ENCODE peak calls at places on chromosomes 16 and 17, in seven cellular contexts. One of them, this sample, is unnamed.

GRCh38 chr17:17018021-17018441 is 24.2 kb upstream of the MPRIP start:
- DNase-seq in left ventricle myocardium inferior: no peak
- DNase-seq in body of pancreas: peak; percentile 17
- DNase-seq in GM23338: no peak
- DNase-seq in SJSA1: no peak
- DNase-seq in right atrium auricular region: no peak
- DNase-seq in stomach: no peak
- DNase-seq in this sample: no peak

GRCh38 chr17:5871666-5872065 is 198.5 kb upstream of the WSCD1 start:
- DNase-seq in left ventricle myocardium inferior: no peak
- DNase-seq in body of pancreas: no peak
- DNase-seq in GM23338: no peak
- DNase-seq in SJSA1: no peak
- DNase-seq in right atrium auricular region: no peak
- DNase-seq in stomach: no peak
- DNase-seq in this sample: no peak

GRCh38 chr17:40485851-40486512 is 15.4 kb downstream of the TNS4 start:
- DNase-seq in left ventricle myocardium inferior: no peak
- DNase-seq in body of pancreas: no peak
- DNase-seq in GM23338: no peak
- DNase-seq in SJSA1: peak; percentile 95
- DNase-seq in right atrium auricular region: peak; percentile 85
- DNase-seq in stomach: no peak
- DNase-seq in this sample: no peak

GRCh38 chr16:86809458-86809955 is 231.2 kb downstream of the FOXL1 start:
- DNase-seq in left ventricle myocardium inferior: no peak
- DNase-seq in body of pancreas: no peak
- DNase-seq in GM23338: peak; percentile 23
- DNase-seq in SJSA1: peak; percentile 88
- DNase-seq in right atrium auricular region: no peak
- DNase-seq in stomach: no peak
- DNase-seq in this sample: no peak

GRCh38 chr16:88331989-88332920 is 50.5 kb upstream of the ZNF469 start:
- DNase-seq in left ventricle myocardium inferior: no peak
- DNase-seq in body of pancreas: peak; percentile 47
- DNase-seq in GM23338: no peak
- DNase-seq in SJSA1: peak; percentile 99
- DNase-seq in right atrium auricular region: peak; percentile 79
- DNase-seq in stomach: peak; percentile 49
- DNase-seq in this sample: no peak

GRCh38 chr17:82592751-82593589 is 55.3 kb downstream of the WDR45B start:
- DNase-seq in left ventricle myocardium inferior: peak; percentile 54
- DNase-seq in body of pancreas: peak; percentile 81
- DNase-seq in GM23338: peak; percentile 88
- DNase-seq in SJSA1: peak; percentile 82
- DNase-seq in right atrium auricular region: peak; percentile 81
- DNase-seq in stomach: peak; percentile 82
- DNase-seq in this sample: peak; percentile 82

GRCh38 chr17:83035722-83036121 is 43.7 kb upstream of the METRNL start:
- DNase-seq in left ventricle myocardium inferior: no peak
- DNase-seq in body of pancreas: no peak
- DNase-seq in GM23338: no peak
- DNase-seq in SJSA1: no peak
- DNase-seq in right atrium auricular region: no peak
- DNase-seq in stomach: no peak
- DNase-seq in this sample: peak; percentile 13

GRCh38 chr17:1511290-1511689 is 5.1 kb downstream of the INPP5K start:
- DNase-seq in left ventricle myocardium inferior: peak; percentile 56
- DNase-seq in body of pancreas: no peak
- DNase-seq in GM23338: no peak
- DNase-seq in SJSA1: no peak
- DNase-seq in right atrium auricular region: no peak
- DNase-seq in stomach: no peak
- DNase-seq in this sample: no peak

GRCh38 chr16:85225721-85226120 is 113.4 kb upstream of the CIBAR2 start:
- DNase-seq in left ventricle myocardium inferior: no peak
- DNase-seq in body of pancreas: no peak
- DNase-seq in GM23338: no peak
- DNase-seq in SJSA1: no peak
- DNase-seq in right atrium auricular region: no peak
- DNase-seq in stomach: no peak
- DNase-seq in this sample: no peak

GRCh38 chr16:53904533-53904932 is 200.6 kb downstream of the FTO start:
- DNase-seq in left ventricle myocardium inferior: no peak
- DNase-seq in body of pancreas: no peak
- DNase-seq in GM23338: no peak
- DNase-seq in SJSA1: no peak
- DNase-seq in right atrium auricular region: no peak
- DNase-seq in stomach: no peak
- DNase-seq in this sample: no peak

GRCh38 chr16:27237229-27238015 is 31.1 kb downstream of the NSMCE1 start:
- DNase-seq in left ventricle myocardium inferior: no peak
- DNase-seq in body of pancreas: no peak
- DNase-seq in GM23338: peak; percentile 23
- DNase-seq in SJSA1: no peak
- DNase-seq in right atrium auricular region: no peak
- DNase-seq in stomach: peak; percentile 42
- DNase-seq in this sample: peak; percentile 50

GRCh38 chr17:58965221-58965620 is 141.5 kb downstream of the TRIM37 start:
- DNase-seq in left ventricle myocardium inferior: no peak
- DNase-seq in body of pancreas: no peak
- DNase-seq in GM23338: no peak
- DNase-seq in SJSA1: no peak
- DNase-seq in right atrium auricular region: no peak
- DNase-seq in stomach: no peak
- DNase-seq in this sample: no peak

GRCh38 chr16:74991593-74992403 is 6.9 kb upstream of the WDR59 start:
- DNase-seq in left ventricle myocardium inferior: no peak
- DNase-seq in body of pancreas: peak; percentile 32
- DNase-seq in GM23338: no peak
- DNase-seq in SJSA1: no peak
- DNase-seq in right atrium auricular region: no peak
- DNase-seq in stomach: no peak
- DNase-seq in this sample: peak; percentile 36

GRCh38 chr16:81003610-81004460 is 2.9 kb downstream of the CMC2 start:
- DNase-seq in left ventricle myocardium inferior: no peak
- DNase-seq in body of pancreas: no peak
- DNase-seq in GM23338: no peak
- DNase-seq in SJSA1: peak; percentile 6
- DNase-seq in right atrium auricular region: no peak
- DNase-seq in stomach: no peak
- DNase-seq in this sample: no peak

GRCh38 chr16:85535352-85536072 is 77.6 kb upstream of the GSE1 start:
- DNase-seq in left ventricle myocardium inferior: no peak
- DNase-seq in body of pancreas: peak; percentile 62
- DNase-seq in GM23338: no peak
- DNase-seq in SJSA1: no peak
- DNase-seq in right atrium auricular region: no peak
- DNase-seq in stomach: peak; percentile 42
- DNase-seq in this sample: peak; percentile 49

GRCh38 chr17:21250719-21251305 is 2.4 kb downstream of the NATD1 start:
- DNase-seq in left ventricle myocardium inferior: no peak
- DNase-seq in body of pancreas: no peak
- DNase-seq in GM23338: no peak
- DNase-seq in SJSA1: no peak
- DNase-seq in right atrium auricular region: no peak
- DNase-seq in stomach: no peak
- DNase-seq in this sample: no peak

GRCh38 chr16:86494565-86495356 is 15.6 kb upstream of the FOXF1 start:
- DNase-seq in left ventricle myocardium inferior: no peak
- DNase-seq in body of pancreas: no peak
- DNase-seq in GM23338: peak; percentile 54
- DNase-seq in SJSA1: no peak
- DNase-seq in right atrium auricular region: no peak
- DNase-seq in stomach: no peak
- DNase-seq in this sample: peak; percentile 82

GRCh38 chr16:49484454-49484853 is 110.8 kb downstream of the C16orf78 start:
- DNase-seq in left ventricle myocardium inferior: peak; percentile 76
- DNase-seq in body of pancreas: peak; percentile 80
- DNase-seq in GM23338: peak; percentile 87
- DNase-seq in SJSA1: no peak
- DNase-seq in right atrium auricular region: peak; percentile 85
- DNase-seq in stomach: peak; percentile 56
- DNase-seq in this sample: peak; percentile 99

GRCh38 chr17:50303051-50303450 is 28.8 kb downstream of the TMEM92 start:
- DNase-seq in left ventricle myocardium inferior: no peak
- DNase-seq in body of pancreas: no peak
- DNase-seq in GM23338: no peak
- DNase-seq in SJSA1: no peak
- DNase-seq in right atrium auricular region: no peak
- DNase-seq in stomach: no peak
- DNase-seq in this sample: peak; percentile 53

GRCh38 chr17:66923881-66924280 is 40.6 kb upstream of the CACNG4 start:
- DNase-seq in left ventricle myocardium inferior: no peak
- DNase-seq in body of pancreas: no peak
- DNase-seq in GM23338: no peak
- DNase-seq in SJSA1: no peak
- DNase-seq in right atrium auricular region: no peak
- DNase-seq in stomach: no peak
- DNase-seq in this sample: no peak

GRCh38 chr17:73290399-73291259 is 21.2 kb downstream of the CDC42EP4 start:
- DNase-seq in left ventricle myocardium inferior: no peak
- DNase-seq in body of pancreas: peak; percentile 24
- DNase-seq in GM23338: no peak
- DNase-seq in SJSA1: no peak
- DNase-seq in right atrium auricular region: no peak
- DNase-seq in stomach: no peak
- DNase-seq in this sample: no peak

GRCh38 chr17:71922439-71922838 is 198.4 kb upstream of the SOX9 start:
- DNase-seq in left ventricle myocardium inferior: no peak
- DNase-seq in body of pancreas: no peak
- DNase-seq in GM23338: peak; percentile 37
- DNase-seq in SJSA1: no peak
- DNase-seq in right atrium auricular region: no peak
- DNase-seq in stomach: no peak
- DNase-seq in this sample: peak; percentile 2

GRCh38 chr17:65100316-65101140 is 36.6 kb upstream of the RGS9 start:
- DNase-seq in left ventricle myocardium inferior: peak; percentile 87
- DNase-seq in body of pancreas: peak; percentile 85
- DNase-seq in GM23338: peak; percentile 87
- DNase-seq in SJSA1: peak; percentile 68
- DNase-seq in right atrium auricular region: peak; percentile 87
- DNase-seq in stomach: peak; percentile 91
- DNase-seq in this sample: peak; percentile 92

GRCh38 chr17:10936931-10937330 is 99.0 kb upstream of the PIRT start:
- DNase-seq in left ventricle myocardium inferior: no peak
- DNase-seq in body of pancreas: no peak
- DNase-seq in GM23338: no peak
- DNase-seq in SJSA1: no peak
- DNase-seq in right atrium auricular region: no peak
- DNase-seq in stomach: no peak
- DNase-seq in this sample: no peak

GRCh38 chr16:22924492-22924891 is 110.5 kb downstream of the HS3ST2 start:
- DNase-seq in left ventricle myocardium inferior: no peak
- DNase-seq in body of pancreas: no peak
- DNase-seq in GM23338: no peak
- DNase-seq in SJSA1: no peak
- DNase-seq in right atrium auricular region: no peak
- DNase-seq in stomach: no peak
- DNase-seq in this sample: no peak

GRCh38 chr16:85602831-85603755 is 10.0 kb upstream of the GSE1 start:
- DNase-seq in left ventricle myocardium inferior: no peak
- DNase-seq in body of pancreas: peak; percentile 73
- DNase-seq in GM23338: no peak
- DNase-seq in SJSA1: no peak
- DNase-seq in right atrium auricular region: no peak
- DNase-seq in stomach: peak; percentile 80
- DNase-seq in this sample: peak; percentile 72

GRCh38 chr17:18229771-18230170 is 4.3 kb downstream of the LLGL1 start:
- DNase-seq in left ventricle myocardium inferior: no peak
- DNase-seq in body of pancreas: no peak
- DNase-seq in GM23338: no peak
- DNase-seq in SJSA1: no peak
- DNase-seq in right atrium auricular region: no peak
- DNase-seq in stomach: no peak
- DNase-seq in this sample: no peak

DNA sequence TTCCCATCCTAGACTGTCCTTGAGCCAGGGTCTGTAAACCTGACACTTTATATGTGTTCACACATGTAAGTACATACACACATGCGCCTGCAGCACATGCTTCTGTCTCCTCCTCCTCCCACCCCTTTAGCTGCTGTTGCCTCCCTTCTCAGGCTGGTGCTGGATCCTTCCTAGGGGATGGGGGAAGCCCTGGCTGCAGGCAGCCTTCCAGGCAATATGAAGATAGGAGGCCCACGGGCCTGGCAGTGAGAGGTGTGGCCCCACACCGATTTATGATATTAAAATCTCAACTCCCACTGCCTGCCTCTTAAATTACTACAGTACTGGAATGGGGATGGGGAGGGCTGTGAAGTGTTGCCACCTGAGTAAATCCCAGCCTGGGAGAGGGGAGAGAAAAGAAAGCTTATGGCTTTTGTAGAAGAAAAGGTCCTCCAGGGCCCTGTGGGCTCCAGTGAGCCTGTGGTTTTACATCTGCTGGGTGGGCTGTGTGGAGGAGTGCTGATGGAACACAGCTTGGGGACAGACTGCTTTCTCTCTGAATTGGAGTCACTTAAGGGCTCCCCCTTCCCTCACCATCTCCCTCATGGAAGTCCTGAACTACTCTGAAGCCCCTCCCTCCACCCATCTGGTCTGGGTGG is 987 bp upstream of the WNK4 start:
- DNase-seq in left ventricle myocardium inferior: no peak
- DNase-seq in body of pancreas: no peak
- DNase-seq in GM23338: no peak
- DNase-seq in SJSA1: no peak
- DNase-seq in right atrium auricular region: no peak
- DNase-seq in stomach: no peak
- DNase-seq in this sample: no peak
- H3K4me3 ChIP-seq in left ventricle myocardium inferior: no peak overlapping the region
- H3K4me3 ChIP-seq in body of pancreas: no peak overlapping the region
- H3K4me3 ChIP-seq in GM23338: peak overlapping the region; percentile 81
- H3K4me3 ChIP-seq in SJSA1: no peak overlapping the region
- H3K4me3 ChIP-seq in right atrium auricular region: no peak overlapping the region
- H3K4me3 ChIP-seq in stomach: no peak overlapping the region
- H3K4me3 ChIP-seq in this sample: no peak overlapping the region

GRCh38 chr16:14456793-14457481 is 173.1 kb downstream of the PARN start:
- DNase-seq in left ventricle myocardium inferior: no peak
- DNase-seq in body of pancreas: no peak
- DNase-seq in GM23338: no peak
- DNase-seq in SJSA1: peak; percentile 69
- DNase-seq in right atrium auricular region: no peak
- DNase-seq in stomach: no peak
- DNase-seq in this sample: no peak
- H3K36me3 ChIP-seq in left ventricle myocardium inferior: no peaks in the 10 kb centered on the region
- H3K36me3 ChIP-seq in body of pancreas: no peaks in the 10 kb centered on the region
- H3K36me3 ChIP-seq in GM23338: no peaks in the 10 kb centered on the region
- H3K36me3 ChIP-seq in SJSA1: no peaks in the 10 kb centered on the region
- H3K36me3 ChIP-seq in right atrium auricular region: no peaks in the 10 kb centered on the region
- H3K36me3 ChIP-seq in stomach: peaks cover 5% of the 10 kb centered on the region
- H3K36me3 ChIP-seq in this sample: no peaks in the 10 kb centered on the region

GRCh38 chr17:8656693-8657092 is 26.2 kb upstream of the MYH10 start:
- DNase-seq in left ventricle myocardium inferior: no peak
- DNase-seq in body of pancreas: no peak
- DNase-seq in GM23338: no peak
- DNase-seq in SJSA1: no peak
- DNase-seq in right atrium auricular region: no peak
- DNase-seq in stomach: no peak
- DNase-seq in this sample: no peak
- H3K27me3 ChIP-seq in left ventricle myocardium inferior: no peaks in the 10 kb centered on the region
- H3K27me3 ChIP-seq in body of pancreas: no peaks in the 10 kb centered on the region
- H3K27me3 ChIP-seq in GM23338: no peaks in the 10 kb centered on the region
- H3K27me3 ChIP-seq in SJSA1: no peaks in the 10 kb centered on the region
- H3K27me3 ChIP-seq in right atrium auricular region: no peaks in the 10 kb centered on the region
- H3K27me3 ChIP-seq in stomach: no peaks in the 10 kb centered on the region
- H3K27me3 ChIP-seq in this sample: no peaks in the 10 kb centered on the region

GRCh38 chr16:21116148-21116693 is 34.4 kb downstream of the DNAH3 start:
- DNase-seq in left ventricle myocardium inferior: no peak
- DNase-seq in body of pancreas: no peak
- DNase-seq in GM23338: peak; percentile 51
- DNase-seq in SJSA1: no peak
- DNase-seq in right atrium auricular region: peak; percentile 13
- DNase-seq in stomach: no peak
- DNase-seq in this sample: no peak
- H3K4me3 ChIP-seq in left ventricle myocardium inferior: peak overlapping the region; percentile 50
- H3K4me3 ChIP-seq in body of pancreas: no peak overlapping the region
- H3K4me3 ChIP-seq in GM23338: peak overlapping the region; percentile 5
- H3K4me3 ChIP-seq in SJSA1: no peak overlapping the region
- H3K4me3 ChIP-seq in right atrium auricular region: peak overlapping the region; percentile 32
- H3K4me3 ChIP-seq in stomach: no peak overlapping the region
- H3K4me3 ChIP-seq in this sample: no peak overlapping the region